ENCODE peak calls at places on chromosome 2, in seven cellular contexts. V, H, P, I, O, A and Y are unnamed samples.

GRCh38 chr2:173231042-173231441 is 123.6 kb upstream of the CDCA7 start:
- DNase-seq in V (peak), H (no peak), P (no peak), I (no peak), O (no peak), A (no peak), Y (no peak)

GRCh38 chr2:236730393-236730792 is 160.8 kb downstream of the ACKR3 start:
- DNase-seq in V (no peak), H (no peak), P (no peak), I (no peak), O (no peak), A (no peak), Y (no peak)

GRCh38 chr2:44825702-44826101 is 115.8 kb upstream of the SIX3 start:
- DNase-seq in V (peak), H (no peak), P (no peak), I (no peak), O (no peak), A (no peak), Y (no peak)

GRCh38 chr2:109324859-109325258 is 195.9 kb downstream of the SH3RF3 start:
- DNase-seq in V (no peak), H (no peak), P (no peak), I (no peak), O (no peak), A (no peak), Y (no peak)

GRCh38 chr2:157182834-157183396 is 74.6 kb upstream of the GALNT5 start:
- DNase-seq in V (peak), H (no peak), P (no peak), I (no peak), O (no peak), A (no peak), Y (no peak)

GRCh38 chr2:138633049-138633448 is 131.5 kb downstream of the SPOPL start:
- DNase-seq in V (no peak), H (no peak), P (no peak), I (no peak), O (no peak), A (no peak), Y (no peak)

GRCh38 chr2:189517847-189518535 is 62.6 kb downstream of the SLC40A1 start:
- DNase-seq in V (no peak), H (no peak), P (no peak), I (no peak), O (no peak), A (no peak), Y (no peak)

GRCh38 chr2:65605427-65606058 is 173.1 kb upstream of the SPRED2 start:
- DNase-seq in V (no peak), H (no peak), P (no peak), I (no peak), O (no peak), A (no peak), Y (no peak)

GRCh38 chr2:134429886-134430285 is 176.0 kb downstream of the MGAT5 start:
- DNase-seq in V (no peak), H (no peak), P (no peak), I (no peak), O (no peak), A (no peak), Y (no peak)

GRCh38 chr2:230907361-230908093 is 17.5 kb downstream of the GPR55 start:
- DNase-seq in V (no peak), H (no peak), P (no peak), I (peak), O (no peak), A (no peak), Y (no peak)

GRCh38 chr2:20487030-20487391 is 40.1 kb downstream of the RHOB start:
- DNase-seq in V (no peak), H (no peak), P (no peak), I (no peak), O (no peak), A (no peak), Y (no peak)

GRCh38 chr2:132670961-132671781 is 1.2 kb upstream of the LYPD1 start:
- DNase-seq in V (peak), H (no peak), P (peak), I (no peak), O (no peak), A (peak), Y (peak)

GRCh38 chr2:32691678-32692077 is 63.8 kb downstream of the TTC27 start:
- DNase-seq in V (no peak), H (no peak), P (no peak), I (no peak), O (no peak), A (no peak), Y (no peak)

GRCh38 chr2:27281442-27281841 is 787 bp upstream of the TRIM54 start:
- DNase-seq in V (no peak), H (no peak), P (no peak), I (no peak), O (no peak), A (no peak), Y (no peak)

GRCh38 chr2:240326246-240326645 is 109.2 kb upstream of the GPC1 start:
- DNase-seq in V (no peak), H (no peak), P (no peak), I (no peak), O (no peak), A (no peak), Y (no peak)

GRCh38 chr2:233142355-233142897 is 82.3 kb downstream of the INPP5D start:
- DNase-seq in V (no peak), H (no peak), P (no peak), I (peak), O (no peak), A (no peak), Y (no peak)

GRCh38 chr2:23661276-23662050 is 265.5 kb downstream of the ATAD2B start:
- DNase-seq in V (no peak), H (no peak), P (no peak), I (no peak), O (no peak), A (no peak), Y (no peak)

GRCh38 chr2:96716388-96716787 is 23.5 kb downstream of the LMAN2L start:
- DNase-seq in V (no peak), H (no peak), P (no peak), I (no peak), O (no peak), A (no peak), Y (no peak)

GRCh38 chr2:182173944-182174622 is 188.4 kb downstream of the PPP1R1C start:
- DNase-seq in V (no peak), H (no peak), P (no peak), I (no peak), O (no peak), A (no peak), Y (peak)

GRCh38 chr2:238169708-238170251 is 11.0 kb downstream of the ERFE start:
- DNase-seq in V (no peak), H (no peak), P (peak), I (no peak), O (no peak), A (no peak), Y (no peak)

GRCh38 chr2:226048625-226049024 is 649.1 kb downstream of the NYAP2 start:
- DNase-seq in V (peak), H (no peak), P (no peak), I (no peak), O (no peak), A (no peak), Y (peak)

GRCh38 chr2:101442042-101442666 is 32.8 kb downstream of the RFX8 start:
- DNase-seq in V (no peak), H (no peak), P (no peak), I (no peak), O (no peak), A (no peak), Y (no peak)

GRCh38 chr2:128435576-128436497 is 117.2 kb upstream of the HS6ST1 start:
- DNase-seq in V (no peak), H (no peak), P (no peak), I (no peak), O (no peak), A (no peak), Y (no peak)